ENCODE peak calls at places on chromosome 18, in eight cellular contexts. W is skeletal muscle cell, S is ascending aorta, M is EL, U is NCI-H2081, D is HL-60, Z is thyroid gland, V is H4. A is an unnamed sample.
A peak's percentile ranks its signal among the peaks of the same experiment; 100 is the strongest.

GRCh38 chr18:72811047-72811446 is 56.7 kb downstream of the NETO1 start:
- DNase-seq in W (no peak), S (no peak), M (no peak), U (no peak), D (no peak), Z (no peak), V (no peak), A (no peak)

GRCh38 chr18:49016648-49017539 is 66.1 kb upstream of the SMAD7 start:
- DNase-seq in W (peak; percentile 52), S (peak; percentile 87), M (peak; percentile 93), U (no peak), D (no peak), Z (peak; percentile 55), V (peak; percentile 87), A (peak; percentile 57)

GRCh38 chr18:13369756-13370510 is 151.4 kb downstream of the LDLRAD4 start:
- DNase-seq in W (no peak), S (no peak), M (no peak), U (no peak), D (no peak), Z (no peak), V (no peak), A (no peak)

GRCh38 chr18:55321268-55322175 is 266.5 kb downstream of the TCF4 start:
- DNase-seq in W (peak; percentile 82), S (peak; percentile 94), M (peak; percentile 93), U (peak; percentile 78), D (peak; percentile 58), Z (peak; percentile 88), V (peak; percentile 86), A (peak; percentile 95)

GRCh38 chr18:34598136-34598635 is 111.9 kb upstream of the DTNA start:
- DNase-seq in W (no peak), S (no peak), M (no peak), U (no peak), D (no peak), Z (no peak), V (no peak), A (no peak)

GRCh38 chr18:63588869-63589268 is 1.7 kb downstream of the SERPINB13 start:
- DNase-seq in W (no peak), S (no peak), M (peak; percentile 37), U (no peak), D (no peak), Z (no peak), V (no peak), A (no peak)

GRCh38 chr18:54742654-54743053 is 85.6 kb upstream of the RAB27B start:
- DNase-seq in W (peak; percentile 100), S (peak; percentile 66), M (peak; percentile 93), U (no peak), D (no peak), Z (peak; percentile 5), V (peak; percentile 61), A (no peak)

GRCh38 chr18:13879492-13879891 is 35.8 kb downstream of the MC2R start:
- DNase-seq in W (no peak), S (no peak), M (no peak), U (no peak), D (no peak), Z (no peak), V (no peak), A (no peak)

GRCh38 chr18:49250819-49251388 is 209.5 kb downstream of the DYM start:
- DNase-seq in W (no peak), S (no peak), M (peak; percentile 47), U (no peak), D (peak; percentile 37), Z (no peak), V (no peak), A (no peak)

GRCh38 chr18:63787673-63788072 is 12.5 kb downstream of the SERPINB7 start:
- DNase-seq in W (no peak), S (no peak), M (peak; percentile 24), U (no peak), D (no peak), Z (no peak), V (no peak), A (no peak)

GRCh38 chr18:66329716-66330115 is 274.2 kb downstream of the CDH19 start:
- DNase-seq in W (no peak), S (no peak), M (no peak), U (no peak), D (no peak), Z (no peak), V (no peak), A (no peak)

GRCh38 chr18:41870191-41870590 is 84.8 kb upstream of the PIK3C3 start:
- DNase-seq in W (no peak), S (no peak), M (no peak), U (no peak), D (no peak), Z (no peak), V (no peak), A (no peak)

GRCh38 chr18:9135912-9136314 is 668 bp upstream of the ANKRD12 start:
- DNase-seq in W (no peak), S (no peak), M (peak; percentile 40), U (peak; percentile 90), D (peak; percentile 60), Z (peak; percentile 72), V (peak; percentile 13), A (no peak)

GRCh38 chr18:12433829-12434540 is 26.3 kb downstream of the PRELID3A start:
- DNase-seq in W (no peak), S (no peak), M (no peak), U (no peak), D (no peak), Z (no peak), V (no peak), A (peak; percentile 42)

GRCh38 chr18:77114564-77115391 is 17.8 kb downstream of the MBP start:
- DNase-seq in W (no peak), S (peak; percentile 94), M (peak; percentile 75), U (no peak), D (peak; percentile 98), Z (peak; percentile 82), V (peak; percentile 98), A (peak; percentile 96)

GRCh38 chr18:53478155-53478554 is 746.3 kb downstream of the MBD2 start:
- DNase-seq in W (no peak), S (no peak), M (no peak), U (no peak), D (no peak), Z (no peak), V (no peak), A (no peak)

GRCh38 chr18:58670561-58671121 is 624 bp upstream of the MALT1 start:
- DNase-seq in W (no peak), S (no peak), M (no peak), U (no peak), D (peak; percentile 27), Z (no peak), V (no peak), A (no peak)

GRCh38 chr18:60732146-60732545 is 359.6 kb upstream of the MC4R start:
- DNase-seq in W (no peak), S (no peak), M (no peak), U (no peak), D (no peak), Z (no peak), V (no peak), A (no peak)

GRCh38 chr18:44507729-44508325 is 172.9 kb upstream of the SETBP1 start:
- DNase-seq in W (no peak), S (peak; percentile 66), M (no peak), U (no peak), D (peak; percentile 56), Z (peak; percentile 19), V (no peak), A (no peak)

GRCh38 chr18:10660485-10660884 is 134.7 kb downstream of the NAPG start:
- DNase-seq in W (peak; percentile 28), S (peak; percentile 67), M (peak; percentile 37), U (no peak), D (no peak), Z (no peak), V (no peak), A (no peak)

GRCh38 chr18:45588831-45589558 is 26.3 kb upstream of the SLC14A2 start:
- DNase-seq in W (peak; percentile 18), S (no peak), M (peak; percentile 56), U (no peak), D (no peak), Z (no peak), V (peak; percentile 78), A (no peak)

GRCh38 chr18:59665057-59666007 is 31.9 kb downstream of the CCBE1 start:
- DNase-seq in W (no peak), S (no peak), M (peak; percentile 41), U (no peak), D (no peak), Z (no peak), V (no peak), A (no peak)

GRCh38 chr18:74331404-74331803 is 15.8 kb downstream of the C18orf63 start:
- DNase-seq in W (no peak), S (no peak), M (peak; percentile 56), U (no peak), D (peak; percentile 21), Z (no peak), V (peak; percentile 21), A (no peak)

GRCh38 chr18:58241877-58242276 is 197.9 kb downstream of the NEDD4L start:
- DNase-seq in W (peak; percentile 96), S (no peak), M (peak; percentile 75), U (no peak), D (no peak), Z (no peak), V (no peak), A (no peak)

GRCh38 chr18:62206593-62206992 is 19.5 kb downstream of the RELCH start:
- DNase-seq in W (no peak), S (no peak), M (no peak), U (no peak), D (no peak), Z (no peak), V (no peak), A (no peak)

A was measured in suprapubic skin.